ENCODE peak calls at places on chromosomes 1 and 21, in five cellular contexts. Z is neuronal stem cell, Q is H1, C is trophoblast cell, P is mesenchymal stem cell. R is an unnamed sample.

GRCh38 chr1:17409391-17409811 is 30.1 kb downstream of the RCC2 start:
- DNase-seq in Z (no peak), Q (no peak), C (no peak), P (no peak), R (no peak)

GRCh38 chr21:37430184-37430821 is 63.7 kb downstream of the DYRK1A start:
- DNase-seq in Z (no peak), Q (no peak), C (no peak), P (no peak), R (no peak)

GRCh38 chr1:8142955-8143629 is 117.0 kb upstream of the ERRFI1 start:
- DNase-seq in Z (no peak), Q (no peak), C (no peak), P (peak; percentile 84), R (no peak)

GRCh38 chr1:88061106-88061829 is 622.8 kb upstream of the PKN2 start:
- DNase-seq in Z (peak; percentile 44), Q (no peak), C (peak; percentile 76), P (peak; percentile 67), R (peak; percentile 67)

GRCh38 chr1:54967372-54967771 is 13.1 kb upstream of the TMEM61 start:
- DNase-seq in Z (no peak), Q (no peak), C (no peak), P (peak; percentile 23), R (no peak)

GRCh38 chr1:21668232-21669032 is 725 bp downstream of the RAP1GAP start:
- DNase-seq in Z (no peak), Q (no peak), C (no peak), P (no peak), R (no peak)

GRCh38 chr1:109466440-109467300 is at the start of gene SYPL2:
- DNase-seq in Z (no peak), Q (peak; percentile 77), C (peak; percentile 54), P (peak; percentile 30), R (peak; percentile 81)

GRCh38 chr1:102434421-102434820 is 437.7 kb upstream of the OLFM3 start:
- DNase-seq in Z (peak; percentile 8), Q (peak; percentile 58), C (peak; percentile 47), P (peak; percentile 23), R (peak; percentile 50)

GRCh38 chr1:93669369-93669768 is 12.3 kb downstream of the BCAR3 start:
- DNase-seq in Z (no peak), Q (no peak), C (no peak), P (peak; percentile 45), R (no peak)

GRCh38 chr1:247576514-247576913 is 11.6 kb upstream of the OR2G2 start:
- DNase-seq in Z (no peak), Q (no peak), C (peak; percentile 86), P (peak; percentile 14), R (no peak)

GRCh38 chr1:228060458-228061190 is 21.9 kb upstream of the ARF1 start:
- DNase-seq in Z (no peak), Q (peak; percentile 88), C (no peak), P (no peak), R (peak; percentile 88)

GRCh38 chr1:164983023-164983650 is 373.4 kb downstream of the LMX1A start:
- DNase-seq in Z (no peak), Q (no peak), C (no peak), P (no peak), R (peak; percentile 46)

GRCh38 chr1:24641646-24642151 is 1.4 kb upstream of the SRRM1 start:
- DNase-seq in Z (no peak), Q (no peak), C (peak; percentile 26), P (peak; percentile 48), R (peak; percentile 35)

GRCh38 chr1:192474080-192474683 is 101.4 kb upstream of the RGS1 start:
- DNase-seq in Z (peak; percentile 24), Q (no peak), C (peak; percentile 79), P (peak; percentile 50), R (no peak)

GRCh38 chr1:6822530-6823359 is 37.5 kb downstream of the CAMTA1 start:
- DNase-seq in Z (no peak), Q (no peak), C (no peak), P (peak; percentile 26), R (no peak)

GRCh38 chr1:183029591-183030000 is 6.4 kb downstream of the LAMC1 start:
- DNase-seq in Z (no peak), Q (no peak), C (peak; percentile 86), P (peak; percentile 72), R (no peak)

DNA sequence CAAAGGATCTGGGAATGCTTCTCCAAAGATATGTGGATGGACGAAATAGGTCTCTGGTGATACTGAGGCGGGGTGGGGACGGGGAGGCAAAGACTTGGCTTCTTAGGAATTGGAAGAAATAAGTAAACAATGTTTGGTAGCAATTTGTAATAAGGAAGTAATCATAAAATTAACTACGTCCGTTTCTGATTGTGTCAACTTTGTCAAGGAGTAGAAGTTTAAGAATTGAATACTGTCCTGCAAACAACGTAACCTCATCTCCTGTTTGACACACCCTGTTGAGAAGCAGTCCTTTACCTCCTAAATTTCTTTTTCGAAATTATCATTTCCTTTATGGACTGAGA is 471 bp downstream of the POLR3C start:
- DNase-seq in Z (no peak), Q (no peak), C (no peak), P (no peak), R (no peak)
- H2BK12ac ChIP-seq in Z (no peak overlapping the region), Q (no peak overlapping the region), C (no peak overlapping the region), P (no peak overlapping the region), R (no peak overlapping the region)

DNA sequence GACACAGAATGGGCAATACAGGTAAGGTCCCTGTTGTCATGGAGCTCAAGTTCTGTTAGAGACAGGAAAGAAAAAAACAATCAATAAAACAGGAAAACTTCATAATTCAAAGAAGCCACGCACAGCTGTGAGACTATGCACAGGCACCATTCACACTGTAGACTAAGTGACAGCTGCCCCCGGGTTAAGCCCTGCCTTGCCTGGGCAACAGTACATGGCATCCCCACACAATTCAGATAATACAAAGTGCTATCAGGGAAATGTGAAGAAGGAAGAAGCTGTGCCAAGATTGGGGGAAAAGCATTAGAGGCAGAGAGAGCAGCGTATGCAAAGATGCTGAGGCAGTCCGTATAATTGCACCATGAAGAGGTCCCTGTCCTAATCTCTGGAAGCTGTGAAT is 9.0 kb upstream of the KCNE2 start:
- DNase-seq in Z (no peak), Q (no peak), C (no peak), P (no peak), R (no peak)
- H2BK12ac ChIP-seq in Z (no peak overlapping the region), Q (no peak overlapping the region), C (no peak overlapping the region), P (no peak overlapping the region), R (no peak overlapping the region)

GRCh38 chr1:158076461-158076860 is 83.0 kb downstream of the KIRREL1 start:
- DNase-seq in Z (no peak), Q (no peak), C (no peak), P (no peak), R (no peak)

GRCh38 chr1:158071106-158071505 is 77.7 kb downstream of the KIRREL1 start:
- DNase-seq in Z (no peak), Q (no peak), C (no peak), P (no peak), R (no peak)

GRCh38 chr1:158078569-158079080 is 85.2 kb downstream of the KIRREL1 start:
- DNase-seq in Z (no peak), Q (no peak), C (no peak), P (no peak), R (no peak)

GRCh38 chr1:158077366-158078256 is 84.2 kb downstream of the KIRREL1 start:
- DNase-seq in Z (no peak), Q (no peak), C (no peak), P (no peak), R (no peak)

DNA sequence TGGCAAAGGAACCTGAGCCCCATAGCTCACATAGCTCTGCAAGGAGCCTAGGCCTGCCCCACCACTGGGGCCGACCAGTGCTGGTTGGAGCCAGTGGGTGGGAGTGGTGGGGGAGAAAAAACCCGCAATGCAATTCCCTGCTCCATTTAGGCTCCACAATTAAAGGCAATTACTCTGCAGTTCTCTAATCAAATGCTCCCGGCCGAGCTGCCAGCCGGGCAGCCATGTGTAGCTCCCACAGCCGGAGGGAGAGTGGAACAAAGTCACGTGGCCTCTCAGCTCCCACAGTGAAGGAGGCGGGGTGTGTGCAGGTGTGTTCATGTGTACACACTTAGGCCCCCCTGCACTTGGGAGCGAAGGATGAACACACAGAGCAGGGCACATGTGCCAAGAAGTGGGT is 81.6 kb downstream of the KIRREL1 start:
- DNase-seq in Z (no peak), Q (no peak), C (no peak), P (no peak), R (no peak)
- H2BK12ac ChIP-seq in Z (no peak overlapping the region), Q (no peak overlapping the region), C (no peak overlapping the region), P (no peak overlapping the region), R (no peak overlapping the region)

GRCh38 chr1:12064073-12064969 is 1.2 kb downstream of the TNFRSF8 start:
- DNase-seq in Z (no peak), Q (no peak), C (no peak), P (no peak), R (no peak)
- H2BK12ac ChIP-seq in Z (no peak overlapping the region), Q (peak overlapping the region; percentile 95), C (no peak overlapping the region), P (peak overlapping the region; percentile 33), R (no peak overlapping the region)

GRCh38 chr1:161791889-161792655 is 26.0 kb downstream of the ATF6 start:
- DNase-seq in Z (no peak), Q (no peak), C (peak; percentile 93), P (no peak), R (no peak)
- H2BK12ac ChIP-seq in Z (no peak overlapping the region), Q (no peak overlapping the region), C (no peak overlapping the region), P (no peak overlapping the region), R (no peak overlapping the region)

DNA sequence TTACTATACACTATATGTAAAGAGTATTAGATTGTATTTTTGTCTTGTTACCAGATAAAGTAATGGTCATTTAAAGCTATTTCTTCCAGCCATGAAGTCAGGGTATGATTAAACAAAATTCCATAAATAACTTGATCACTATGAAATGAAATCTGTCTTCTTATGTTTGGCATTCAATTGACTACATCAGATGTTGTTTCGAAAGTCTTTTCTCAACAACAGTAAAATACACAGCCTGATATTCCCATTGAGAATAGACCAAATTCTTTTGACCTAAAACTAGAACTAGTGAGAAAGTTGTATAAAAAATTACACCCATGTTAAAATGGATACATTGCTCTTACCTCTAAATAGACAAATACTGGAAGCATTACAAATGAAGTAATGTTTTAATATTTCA is 134.6 kb upstream of the ADAMTS5 start:
- DNase-seq in Z (no peak), Q (no peak), C (peak; percentile 34), P (no peak), R (no peak)
- H2BK12ac ChIP-seq in Z (no peak overlapping the region), Q (no peak overlapping the region), C (no peak overlapping the region), P (no peak overlapping the region), R (no peak overlapping the region)

GRCh38 chr21:42623684-42624083 is 29.7 kb upstream of the PDE9A start:
- DNase-seq in Z (no peak), Q (no peak), C (no peak), P (no peak), R (no peak)
- H2BK12ac ChIP-seq in Z (no peak overlapping the region), Q (no peak overlapping the region), C (no peak overlapping the region), P (no peak overlapping the region), R (no peak overlapping the region)

GRCh38 chr1:84736445-84736844 is 46.2 kb upstream of the SSX2IP start:
- DNase-seq in Z (no peak), Q (no peak), C (no peak), P (no peak), R (no peak)
- H2BK12ac ChIP-seq in Z (no peak overlapping the region), Q (no peak overlapping the region), C (no peak overlapping the region), P (no peak overlapping the region), R (no peak overlapping the region)